ENCODE peak calls at places on chromosomes 13 and 19, in five cellular contexts. Q, Y, D, H and S are unnamed samples.

GRCh38 chr19:45187421-45188100 is 9.0 kb downstream of the BLOC1S3 start:
- DNase-seq in Q (peak), Y (peak), D (peak), H (no peak), S (no peak)

GRCh38 chr13:113845723-113846638 is 17.9 kb downstream of the GAS6 start:
- DNase-seq in Q (no peak), Y (no peak), D (no peak), H (no peak), S (no peak)

GRCh38 chr13:20616059-20616797 is 49.3 kb downstream of the IFT88 start:
- DNase-seq in Q (no peak), Y (no peak), D (no peak), H (no peak), S (no peak)

GRCh38 chr19:40190891-40191835 is at the start of gene MAP3K10:
- DNase-seq in Q (peak), Y (peak), D (peak), H (peak), S (peak)

GRCh38 chr13:51643114-51643881 is 59.0 kb downstream of the WDFY2 start:
- DNase-seq in Q (peak), Y (no peak), D (no peak), H (no peak), S (no peak)

GRCh38 chr19:38837656-38838121 is 6.1 kb upstream of the ECH1 start:
- DNase-seq in Q (peak), Y (no peak), D (no peak), H (no peak), S (no peak)

GRCh38 chr13:30338331-30338851 is 31.0 kb upstream of the KATNAL1 start:
- DNase-seq in Q (no peak), Y (no peak), D (no peak), H (no peak), S (no peak)

GRCh38 chr19:6587093-6587820 is 3.7 kb downstream of the CD70 start:
- DNase-seq in Q (no peak), Y (no peak), D (no peak), H (no peak), S (peak)

GRCh38 chr13:111874981-111875380 is 192.0 kb upstream of the SOX1 start:
- DNase-seq in Q (no peak), Y (no peak), D (no peak), H (no peak), S (no peak)

GRCh38 chr19:17348700-17349099 is 11.3 kb downstream of the GTPBP3 start:
- DNase-seq in Q (peak), Y (peak), D (peak), H (no peak), S (no peak)

GRCh38 chr19:38808741-38809140 is 4.0 kb downstream of the LGALS4 start:
- DNase-seq in Q (no peak), Y (no peak), D (no peak), H (no peak), S (no peak)

GRCh38 chr19:45136507-45137178 is 24.1 kb downstream of the NKPD1 start:
- DNase-seq in Q (no peak), Y (peak), D (no peak), H (no peak), S (no peak)

GRCh38 chr19:12838893-12839656 is 760 bp downstream of the MAST1 start:
- DNase-seq in Q (no peak), Y (peak), D (no peak), H (no peak), S (no peak)

GRCh38 chr13:95500136-95500718 is 52.3 kb upstream of the CLDN10 start:
- DNase-seq in Q (no peak), Y (no peak), D (no peak), H (no peak), S (no peak)

GRCh38 chr19:39946532-39946931 is 12.1 kb upstream of the FCGBP start:
- DNase-seq in Q (no peak), Y (no peak), D (no peak), H (no peak), S (no peak)

GRCh38 chr19:8481191-8481590 is 21.2 kb downstream of the PRAM1 start:
- DNase-seq in Q (no peak), Y (no peak), D (no peak), H (no peak), S (no peak)

GRCh38 chr13:71873418-71874276 is 6.6 kb upstream of the DACH1 start:
- DNase-seq in Q (no peak), Y (no peak), D (no peak), H (no peak), S (no peak)

GRCh38 chr13:21901772-21902708 is 231.2 kb downstream of the FGF9 start:
- DNase-seq in Q (peak), Y (no peak), D (no peak), H (no peak), S (no peak)

GRCh38 chr13:42173789-42174343 is 98.1 kb upstream of the AKAP11 start:
- DNase-seq in Q (no peak), Y (no peak), D (no peak), H (no peak), S (no peak)

GRCh38 chr13:36143768-36144167 is 12.6 kb upstream of the DCLK1 start:
- DNase-seq in Q (no peak), Y (no peak), D (no peak), H (no peak), S (no peak)

GRCh38 chr19:12995596-12996541 is 594 bp downstream of the NFIX start:
- DNase-seq in Q (no peak), Y (peak), D (peak), H (no peak), S (peak)

GRCh38 chr13:53137777-53138176 is 109.2 kb downstream of the OLFM4 start:
- DNase-seq in Q (no peak), Y (no peak), D (no peak), H (no peak), S (no peak)

GRCh38 chr19:47663911-47664771 is 49.1 kb upstream of the EHD2 start:
- DNase-seq in Q (peak), Y (no peak), D (peak), H (no peak), S (no peak)

GRCh38 chr19:12953456-12954149 is 3.4 kb downstream of the GADD45GIP1 start:
- DNase-seq in Q (no peak), Y (no peak), D (no peak), H (no peak), S (no peak)

GRCh38 chr13:52852444-52852843 is 4.0 kb upstream of the PCDH8 start:
- DNase-seq in Q (no peak), Y (peak), D (no peak), H (no peak), S (no peak)

GRCh38 chr19:42961119-42961518 is 24.1 kb upstream of the PSG7 start:
- DNase-seq in Q (no peak), Y (no peak), D (no peak), H (no peak), S (no peak)

GRCh38 chr19:42965204-42965603 is 28.2 kb upstream of the PSG7 start:
- DNase-seq in Q (no peak), Y (peak), D (no peak), H (no peak), S (no peak)
- TF ChIP-seq TAF1 in Q (no peak), Y (no peak), D (no peak), H (no peak), S (no peak)

DNA sequence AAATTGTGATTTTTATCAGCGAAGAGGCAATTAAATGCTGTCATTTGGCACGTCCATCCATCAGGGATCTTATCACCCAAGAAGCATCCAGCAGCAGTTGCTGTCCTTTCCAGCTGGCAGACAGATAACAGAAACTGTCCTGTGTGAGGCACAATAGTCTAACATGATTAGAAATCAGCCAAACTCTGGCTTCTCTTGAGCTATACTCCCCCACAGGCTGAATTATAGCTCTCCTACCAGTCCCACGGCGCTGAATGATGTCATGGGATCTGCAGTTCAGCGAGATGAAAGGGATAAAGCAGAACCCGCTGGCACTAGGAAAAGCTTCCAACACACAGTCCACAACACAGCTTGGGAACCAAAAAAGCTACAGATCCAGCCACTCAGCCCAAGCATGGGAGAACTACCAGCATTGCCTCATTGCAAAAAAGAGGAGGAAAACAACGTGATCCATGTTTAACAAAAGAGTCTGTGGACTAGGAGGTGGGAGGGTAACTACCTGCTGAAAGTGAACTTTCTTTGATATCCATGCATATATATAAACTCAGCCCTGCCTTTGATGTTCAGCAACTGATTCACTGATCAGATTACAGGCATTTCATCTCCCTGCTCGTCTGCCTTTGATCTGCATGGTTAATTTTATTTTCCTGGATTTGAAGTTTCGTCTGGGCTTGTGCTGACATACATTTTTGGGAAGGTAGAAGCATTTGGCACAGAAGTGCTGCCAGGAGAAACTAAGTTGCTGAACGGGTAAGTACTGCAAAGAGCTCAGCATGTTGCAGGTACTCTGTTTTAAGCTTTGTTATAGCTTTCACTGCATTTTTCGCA is at the start of gene TNFRSF19:
- DNase-seq in Q (peak), Y (peak), D (no peak), H (no peak), S (no peak)
- TF ChIP-seq POLR2AphosphoS5 in Q (peak), Y (no peak), D (no peak), H (peak), S (no peak)

DNA sequence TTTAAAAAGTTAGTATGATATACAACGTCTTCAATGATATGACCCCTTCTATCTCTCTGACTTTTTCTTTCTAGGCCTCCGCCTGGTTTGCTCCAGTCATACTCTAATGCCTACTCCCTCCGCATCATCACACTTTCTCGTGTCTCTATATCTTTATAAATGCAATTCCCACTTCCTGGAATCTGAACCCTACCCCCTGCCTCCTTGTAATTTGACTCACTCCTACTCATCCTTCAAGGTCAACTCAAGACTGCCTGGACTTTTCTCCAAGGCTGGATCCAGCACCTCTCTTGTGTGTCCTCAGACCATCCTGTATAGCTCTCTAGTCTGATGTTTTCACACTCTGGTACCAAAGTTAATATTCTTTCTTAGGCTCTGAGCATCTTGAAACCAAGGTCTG is 74.5 kb upstream of the SERP2 start:
- DNase-seq in Q (no peak), Y (no peak), D (no peak), H (no peak), S (no peak)
- TF ChIP-seq TAF1 in Q (no peak), Y (no peak), D (no peak), H (no peak), S (no peak)

GRCh38 chr19:3382460-3383100 is 16.2 kb downstream of the NFIC start:
- DNase-seq in Q (no peak), Y (no peak), D (no peak), H (no peak), S (no peak)

GRCh38 chr19:3378352-3379146 is 12.2 kb downstream of the NFIC start:
- DNase-seq in Q (no peak), Y (peak), D (peak), H (no peak), S (no peak)

GRCh38 chr19:3381701-3382372 is 15.5 kb downstream of the NFIC start:
- DNase-seq in Q (no peak), Y (no peak), D (no peak), H (no peak), S (no peak)

GRCh38 chr19:3383121-3383722 is 16.8 kb downstream of the NFIC start:
- DNase-seq in Q (no peak), Y (no peak), D (no peak), H (no peak), S (no peak)

DNA sequence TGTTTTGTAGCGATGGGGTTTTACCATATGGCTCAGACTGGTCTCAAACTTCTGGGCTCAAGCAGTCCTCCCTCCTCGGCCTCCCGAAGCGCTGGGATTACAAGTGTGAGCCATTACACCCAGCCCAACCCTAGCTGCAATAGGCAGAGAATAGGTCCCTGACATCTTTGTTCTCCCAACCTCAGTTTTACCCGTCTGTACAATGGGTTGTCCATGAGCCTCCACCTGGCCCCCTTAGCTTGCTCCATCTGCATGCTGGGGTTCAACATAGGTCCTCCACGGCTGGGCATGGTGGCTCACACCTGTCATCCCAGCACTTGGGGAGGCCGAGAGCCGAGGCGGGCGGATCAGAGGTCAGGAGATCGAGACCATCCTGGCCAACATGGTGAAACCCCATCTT is 14.4 kb downstream of the NFIC start:
- DNase-seq in Q (no peak), Y (no peak), D (no peak), H (no peak), S (no peak)
- TF ChIP-seq POLR2AphosphoS5 in Q (no peak), Y (no peak), D (no peak), H (no peak), S (no peak)

GRCh38 chr19:50569023-50569697 is 925 bp upstream of the LRRC4B start:
- DNase-seq in Q (no peak), Y (no peak), D (no peak), H (no peak), S (no peak)
- TF ChIP-seq TAF1 in Q (no peak), Y (no peak), D (no peak), H (no peak), S (no peak)

GRCh38 chr13:29270536-29271045 is 324.9 kb downstream of the SLC7A1 start:
- DNase-seq in Q (no peak), Y (no peak), D (no peak), H (no peak), S (no peak)
- TF ChIP-seq POLR2AphosphoS5 in Q (no peak), Y (no peak), D (no peak), H (no peak), S (no peak)

DNA sequence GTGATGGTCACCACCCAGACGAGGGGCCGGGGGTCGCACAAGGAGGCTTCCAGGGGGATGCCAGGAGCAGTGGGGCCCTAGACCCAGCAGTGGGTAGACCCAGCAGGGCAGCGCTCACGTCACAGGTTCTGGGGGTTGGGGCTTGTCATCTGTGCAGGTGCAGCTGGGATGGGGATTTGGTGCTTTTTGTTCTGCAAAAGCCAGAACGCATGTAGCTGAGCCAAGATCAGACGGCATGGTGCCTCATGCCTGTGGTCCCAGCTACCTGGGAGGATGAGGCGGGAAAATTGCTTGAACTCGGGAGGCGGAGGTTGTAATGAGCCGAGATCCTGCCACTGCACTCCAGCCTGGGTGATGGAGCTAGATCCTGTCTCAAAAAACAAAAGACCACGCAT is 15.2 kb downstream of the CSNK1G2 start:
- DNase-seq in Q (no peak), Y (no peak), D (no peak), H (no peak), S (no peak)
- TF ChIP-seq TAF1 in Q (no peak), Y (no peak), D (no peak), H (no peak), S (no peak)